ENCODE peak calls at places on chromosomes 5 and 9, in four cellular contexts. T, N, M and Y are unnamed samples.

GRCh38 chr5:116998024-116998423 is 423.4 kb upstream of the SEMA6A start:
- DNase-seq in T (no peak), N (no peak), M (no peak), Y (no peak)

GRCh38 chr5:178326054-178326715 is 93.6 kb upstream of the PHYKPL start:
- DNase-seq in M (no peak), N (no peak), T (no peak), Y (no peak)

GRCh38 chr9:5783982-5784381 is 48.9 kb downstream of the ERMP1 start:
- DNase-seq in T (no peak), M (no peak), N (no peak), Y (no peak)

GRCh38 chr5:10351199-10351881 is 2.2 kb upstream of the MARCHF6 start:
- DNase-seq in N (no peak), M (no peak), T (peak; percentile 90), Y (no peak)

GRCh38 chr9:118331622-118332045 is 627.4 kb downstream of the TLR4 start:
- DNase-seq in M (no peak), N (no peak), T (peak; percentile 94), Y (no peak)

GRCh38 chr5:28344803-28345433 is 1306.5 kb upstream of the CDH9 start:
- DNase-seq in N (no peak), M (peak; percentile 9), T (peak; percentile 35), Y (no peak)

GRCh38 chr9:93657331-93658111 is 81.1 kb downstream of the PHF2 start:
- DNase-seq in M (no peak), N (no peak), T (no peak), Y (peak; percentile 8)

GRCh38 chr9:120625222-120625621 is 45.3 kb upstream of the CDK5RAP2 start:
- DNase-seq in T (peak; percentile 42), N (no peak), M (no peak), Y (no peak)

GRCh38 chr9:65430221-65430620 is 145.2 kb upstream of the FOXD4L5 start:
- DNase-seq in N (no peak), M (no peak), T (no peak), Y (no peak)

GRCh38 chr9:35645736-35646582 is 4.8 kb downstream of the SIT1 start:
- DNase-seq in M (peak; percentile 47), N (no peak), T (no peak), Y (no peak)

GRCh38 chr5:84403773-84404172 is 19.1 kb upstream of the EDIL3 start:
- DNase-seq in M (no peak), T (peak; percentile 99), N (no peak), Y (no peak)

GRCh38 chr9:111983484-111983908 is 86.9 kb downstream of the UGCG start:
- DNase-seq in M (peak; percentile 46), T (no peak), N (no peak), Y (no peak)

GRCh38 chr5:116388564-116389258 is 185.9 kb downstream of the SEMA6A start:
- DNase-seq in T (no peak), M (no peak), N (no peak), Y (peak; percentile 36)

GRCh38 chr9:129550199-129550839 is 70.6 kb downstream of the C9orf50 start:
- DNase-seq in N (peak; percentile 84), M (peak; percentile 23), T (peak; percentile 83), Y (peak; percentile 70)

GRCh38 chr5:60489856-60490255 is 210.1 kb downstream of the DEPDC1B start:
- DNase-seq in T (no peak), N (no peak), M (no peak), Y (no peak)

GRCh38 chr5:41200506-41200905 is 12.8 kb downstream of the C6 start:
- DNase-seq in N (no peak), M (no peak), T (no peak), Y (no peak)

GRCh38 chr9:82052081-82052480 is 63.5 kb downstream of the SPATA31D1 start:
- DNase-seq in N (no peak), M (no peak), T (no peak), Y (no peak)

GRCh38 chr9:137014166-137014565 is 13.9 kb downstream of the ABCA2 start:
- DNase-seq in N (no peak), T (no peak), M (no peak), Y (no peak)

GRCh38 chr5:133700251-133700650 is 87.9 kb upstream of the FSTL4 start:
- DNase-seq in T (no peak), M (no peak), N (no peak), Y (no peak)

GRCh38 chr5:91642592-91642991 is 259.5 kb upstream of the ARRDC3 start:
- DNase-seq in N (no peak), M (no peak), T (no peak), Y (no peak)

GRCh38 chr5:91645347-91645746 is 262.2 kb upstream of the ARRDC3 start:
- DNase-seq in T (no peak), M (no peak), N (no peak), Y (no peak)

GRCh38 chr5:91643796-91644195 is 260.7 kb upstream of the ARRDC3 start:
- DNase-seq in N (no peak), T (peak; percentile 37), M (no peak), Y (no peak)

GRCh38 chr5:91639744-91640143 is 256.6 kb upstream of the ARRDC3 start:
- DNase-seq in N (no peak), T (no peak), M (no peak), Y (no peak)

GRCh38 chr5:91641730-91642350 is 258.7 kb upstream of the ARRDC3 start:
- DNase-seq in M (peak; percentile 12), N (no peak), T (peak; percentile 36), Y (no peak)
- TF ChIP-seq CTCF in M (no peak), N (peak; percentile 81), T (peak; percentile 22), Y (peak; percentile 93)

GRCh38 chr9:546797-547223 is 294.7 kb upstream of the DMRT1 start:
- DNase-seq in T (peak; percentile 13), N (no peak), M (no peak), Y (no peak)
- TF ChIP-seq CTCF in T (peak; percentile 15), N (peak; percentile 69), M (no peak), Y (no peak)

DNA sequence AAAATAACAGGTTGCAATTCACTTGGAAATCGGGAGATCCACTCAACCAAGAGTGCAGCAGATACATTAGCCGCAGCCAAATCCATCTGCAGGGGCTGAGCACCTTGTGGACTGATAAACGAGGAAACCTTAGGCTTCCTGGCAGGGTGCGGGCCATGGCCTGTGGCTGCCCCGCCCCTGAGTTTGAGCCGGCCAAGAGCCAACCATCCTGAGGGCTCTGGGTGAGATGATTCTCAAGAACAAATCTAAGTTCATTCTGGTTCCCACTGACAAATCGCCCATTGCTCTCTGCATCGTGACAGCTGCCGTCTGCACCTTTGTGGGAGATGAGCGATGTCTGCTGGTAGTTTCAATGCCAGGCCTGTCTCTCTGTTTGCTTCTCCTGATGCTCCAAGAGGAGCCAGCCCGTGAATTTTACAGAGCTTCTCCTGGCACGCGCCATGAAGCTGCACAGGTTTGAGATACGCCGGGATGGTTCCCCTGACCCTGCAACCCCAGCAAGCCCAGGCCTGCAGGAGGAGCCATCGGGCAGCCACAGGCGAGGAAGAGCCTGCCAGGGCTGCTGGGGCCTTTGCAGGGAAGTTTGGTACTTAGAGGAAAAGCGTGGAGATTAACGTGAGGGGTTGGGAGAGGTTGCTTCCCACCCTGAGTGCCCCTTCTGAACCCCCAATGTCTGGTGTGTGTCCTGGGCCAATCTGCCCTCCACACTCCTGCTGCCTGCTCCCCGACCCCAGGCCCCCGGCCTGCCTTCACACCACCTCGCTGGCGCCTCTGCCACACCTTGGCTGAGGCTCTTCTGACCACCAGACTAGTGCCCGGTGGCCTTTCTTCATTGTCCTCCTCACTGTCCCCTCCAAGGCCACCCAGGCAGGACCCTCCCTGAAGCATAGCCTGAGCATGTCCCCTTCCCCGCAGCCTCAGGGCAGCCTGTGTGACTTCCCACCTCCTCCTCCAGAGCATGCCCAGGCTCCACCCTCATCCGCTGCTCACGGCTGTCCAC is 154.2 kb downstream of the OLFM1 start:
- DNase-seq in M (no peak), N (no peak), T (no peak), Y (peak; percentile 57)
- TF ChIP-seq CTCF in M (no peak), N (no peak), T (no peak), Y (no peak)

GRCh38 chr9:76101945-76102344 is 211.5 kb downstream of the PCSK5 start:
- DNase-seq in M (no peak), T (no peak), N (no peak), Y (no peak)
- TF ChIP-seq CTCF in M (no peak), T (no peak), N (no peak), Y (no peak)